ENCODE peak calls at places on chromosomes 3 and 15, in four cellular contexts. T, I, H and R are unnamed samples.

GRCh38 chr3:100113728-100114412 is 431 bp downstream of the FILIP1L start:
- DNase-seq in T (no peak), I (no peak), H (no peak), R (no peak)

GRCh38 chr3:127744216-127744815 is 71.6 kb downstream of the ABTB1 start:
- DNase-seq in T (no peak), I (no peak), H (no peak), R (no peak)

GRCh38 chr3:137409584-137409983 is 354.5 kb upstream of the SOX14 start:
- DNase-seq in T (peak), I (no peak), H (no peak), R (no peak)

GRCh38 chr15:48862705-48863104 is 15.2 kb upstream of the EID1 start:
- DNase-seq in T (peak), I (no peak), H (no peak), R (no peak)

GRCh38 chr3:169118666-169119370 is 544.7 kb downstream of the MECOM start:
- DNase-seq in T (no peak), I (no peak), H (no peak), R (no peak)

GRCh38 chr3:184320099-184320445 is 5.7 kb downstream of the EIF4G1 start:
- DNase-seq in T (peak), I (peak), H (peak), R (peak)

GRCh38 chr3:24663406-24663805 is 168.8 kb upstream of the THRB start:
- DNase-seq in T (peak), I (no peak), H (no peak), R (no peak)

GRCh38 chr3:34106879-34107278 is 308.4 kb downstream of the PDCD6IP start:
- DNase-seq in T (peak), I (no peak), H (no peak), R (no peak)

GRCh38 chr3:64539451-64540196 is 148.2 kb downstream of the ADAMTS9 start:
- DNase-seq in T (no peak), I (peak), H (no peak), R (peak)

GRCh38 chr3:50124363-50125226 is 30.5 kb upstream of the SEMA3F start:
- DNase-seq in T (peak), I (no peak), H (peak), R (peak)

GRCh38 chr3:180036678-180037455 is at the start of gene PEX5L:
- DNase-seq in T (peak), I (peak), H (peak), R (no peak)

GRCh38 chr3:54861248-54862067 is 66.4 kb downstream of the LRTM1 start:
- DNase-seq in T (no peak), I (no peak), H (no peak), R (peak)

GRCh38 chr3:135556184-135556583 is 409.3 kb upstream of the PPP2R3A start:
- DNase-seq in T (no peak), I (no peak), H (no peak), R (no peak)

GRCh38 chr3:184602406-184603155 is 41.0 kb downstream of the EPHB3 start:
- DNase-seq in T (peak), I (no peak), H (peak), R (no peak)

GRCh38 chr3:183822631-183823030 is 2.7 kb downstream of the MAP6D1 start:
- DNase-seq in T (peak), I (no peak), H (no peak), R (no peak)

GRCh38 chr3:134645515-134645914 is 5.3 kb downstream of the KY start:
- DNase-seq in T (no peak), I (no peak), H (no peak), R (no peak)

GRCh38 chr3:71859128-71859519 is 74.2 kb upstream of the PROK2 start:
- DNase-seq in T (peak), I (no peak), H (no peak), R (no peak)

GRCh38 chr3:71584216-71585061 is 911 bp upstream of the FOXP1 start:
- DNase-seq in T (peak), I (peak), H (peak), R (peak)

GRCh38 chr3:12842469-12842868 is 1.1 kb upstream of the RPL32 start:
- DNase-seq in T (no peak), I (no peak), H (no peak), R (no peak)

GRCh38 chr3:197023241-197023997 is 6.2 kb downstream of the MELTF start:
- DNase-seq in T (no peak), I (no peak), H (peak), R (no peak)

GRCh38 chr3:51338632-51339031 is 46.5 kb upstream of the MANF start:
- DNase-seq in T (no peak), I (no peak), H (no peak), R (no peak)

GRCh38 chr3:113247664-113248458 is 36.5 kb downstream of the BOC start:
- DNase-seq in T (no peak), I (no peak), H (no peak), R (no peak)

GRCh38 chr3:113243071-113243470 is 31.7 kb downstream of the BOC start:
- DNase-seq in T (no peak), I (no peak), H (no peak), R (no peak)

GRCh38 chr3:113243846-113244245 is 32.5 kb downstream of the BOC start:
- DNase-seq in T (no peak), I (no peak), H (no peak), R (no peak)

GRCh38 chr3:113247051-113247450 is 35.7 kb downstream of the BOC start:
- DNase-seq in T (no peak), I (no peak), H (no peak), R (no peak)

GRCh38 chr3:113245775-113246174 is 34.4 kb downstream of the BOC start:
- DNase-seq in T (no peak), I (peak), H (no peak), R (peak)
- H3K27ac ChIP-seq in T (no peak), I (no peak), H (peak), R (peak)

GRCh38 chr3:4717363-4717740 is 224.2 kb downstream of the ITPR1 start:
- DNase-seq in T (no peak), I (no peak), H (no peak), R (no peak)
- H3K27ac ChIP-seq in T (no peak), I (no peak), H (peak), R (peak)

DNA sequence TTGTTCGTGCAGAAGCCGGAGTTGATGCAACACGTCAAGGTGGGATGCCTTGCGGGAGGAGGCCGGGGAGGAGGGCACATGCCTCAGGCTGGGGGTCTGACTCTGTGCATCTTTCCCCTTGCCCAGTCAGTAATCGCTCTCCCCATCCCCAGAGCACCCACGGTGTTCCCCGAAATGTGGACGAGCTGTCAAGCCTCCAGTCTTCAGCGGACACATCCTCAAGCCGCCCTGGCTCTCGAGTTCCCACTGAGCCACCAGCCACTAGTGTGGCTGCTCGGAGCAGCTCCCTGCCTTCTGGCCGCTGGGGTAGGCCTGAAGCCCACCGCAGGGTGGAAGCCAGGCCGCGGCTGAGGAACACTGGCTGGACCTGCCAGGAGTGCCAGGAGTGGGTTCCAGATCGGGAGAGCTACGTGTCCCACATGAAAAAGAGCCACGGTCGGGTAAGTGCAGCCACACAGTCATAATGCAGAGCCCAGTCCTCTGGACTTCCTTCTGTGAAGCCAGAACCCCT is 18.7 kb upstream of the ALPK3 start:
- DNase-seq in T (no peak), I (no peak), H (no peak), R (no peak)
- H3K27ac ChIP-seq in T (no peak), I (no peak), H (no peak), R (no peak)

GRCh38 chr3:187914231-187914630 is 169.0 kb upstream of the BCL6 start:
- DNase-seq in T (no peak), I (peak), H (no peak), R (peak)
- H3K27ac ChIP-seq in T (no peak), I (no peak), H (no peak), R (peak)

GRCh38 chr3:14145236-14145635 is 20.4 kb downstream of the TMEM43 start:
- DNase-seq in T (no peak), I (peak), H (no peak), R (no peak)
- H3K27ac ChIP-seq in T (peak), I (peak), H (no peak), R (peak)

DNA sequence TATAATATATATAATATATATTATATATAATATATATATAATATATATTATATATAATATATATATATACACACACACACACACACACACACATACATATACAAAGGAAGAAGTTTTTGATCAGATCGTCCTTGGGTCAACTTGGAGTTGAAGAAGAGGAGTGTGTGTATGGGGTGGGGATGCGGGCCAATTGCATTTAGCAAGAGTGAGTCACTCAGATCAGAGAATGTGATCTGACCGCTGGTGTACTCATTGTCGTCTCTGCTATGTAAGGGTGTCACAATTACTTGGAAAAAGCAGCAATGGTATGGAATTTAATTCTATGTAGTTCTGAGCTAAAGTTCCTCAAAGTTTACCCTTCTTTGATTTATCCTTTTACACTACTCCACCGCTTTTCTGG is 4.6 kb upstream of the VGLL3 start:
- DNase-seq in T (no peak), I (no peak), H (no peak), R (no peak)
- H3K27ac ChIP-seq in T (no peak), I (no peak), H (no peak), R (no peak)

DNA sequence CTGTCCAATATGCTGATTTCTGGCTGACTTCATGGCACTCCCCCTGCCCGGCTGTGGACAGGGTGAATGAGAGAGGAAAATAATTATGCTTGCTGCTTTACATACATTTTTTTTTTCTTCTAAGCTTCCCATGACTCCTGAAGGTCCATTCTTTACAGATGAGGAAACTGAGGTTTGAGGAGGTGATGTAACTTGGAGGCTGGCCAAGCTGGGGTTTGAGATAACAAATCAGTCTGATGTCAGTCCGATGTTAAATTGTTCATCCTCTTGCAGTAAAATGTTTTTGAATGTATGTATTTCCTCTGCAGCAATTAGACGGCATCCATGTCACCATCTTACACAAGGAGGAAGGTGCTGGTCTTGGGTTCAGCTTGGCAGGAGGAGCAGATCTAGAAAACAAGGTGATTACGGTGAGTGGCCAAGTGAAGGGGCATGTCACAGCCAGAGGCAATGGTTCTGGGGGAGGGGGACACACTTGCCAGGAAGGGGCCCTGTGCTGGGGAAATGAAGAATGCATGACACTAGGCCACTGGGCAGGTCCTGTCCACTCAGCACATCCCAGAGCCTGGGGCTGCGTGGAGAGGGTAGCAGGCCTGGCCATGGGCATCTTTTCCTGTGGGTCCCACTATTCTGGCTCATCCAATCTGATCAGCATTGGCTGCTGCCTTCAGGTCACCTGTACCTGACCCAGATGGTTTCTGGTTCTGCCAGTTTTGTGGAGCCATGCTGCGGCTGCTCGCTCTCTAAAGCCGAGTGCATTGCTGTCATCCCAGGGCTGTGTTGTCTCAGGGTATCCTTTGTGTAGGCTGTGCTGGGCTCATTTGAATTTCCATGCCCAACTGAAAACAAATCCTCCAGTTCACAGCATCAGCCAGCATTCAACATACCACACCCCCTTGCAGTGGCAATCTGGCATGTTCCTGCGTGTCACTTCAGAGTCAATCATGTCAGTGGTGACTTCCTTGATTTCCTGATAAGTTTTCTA is 20.4 kb downstream of the STARD5 start:
- DNase-seq in T (peak), I (no peak), H (no peak), R (no peak)
- H3K27ac ChIP-seq in T (no peak), I (no peak), H (no peak), R (no peak)